ENCODE peak calls at places on chromosomes 12 and 14, in eight cellular contexts. B is right atrium auricular region, Q is HFF-Myc, N is fibroblast of lung, H is lung, V is adrenal gland, W is fibroblast of pulmonary artery, L is tibial artery. M is an unnamed sample.

GRCh38 chr14:24092110-24092959 is 1.8 kb upstream of the PCK2 start:
- DNase-seq in V (no peak), Q (no peak), N (no peak), B (no peak), H (no peak), W (no peak), L (no peak), M (no peak)

GRCh38 chr12:77225373-77225772 is 160.0 kb upstream of the E2F7 start:
- DNase-seq in N (no peak), L (no peak), B (no peak), W (no peak), H (no peak), Q (no peak), V (no peak), M (no peak)

GRCh38 chr14:34781242-34781641 is 66.8 kb upstream of the CFL2 start:
- DNase-seq in H (no peak), B (no peak), N (peak; percentile 70), W (peak; percentile 95), Q (peak; percentile 41), L (no peak), V (peak; percentile 25), M (peak; percentile 88)

GRCh38 chr12:92717202-92717601 is 14.4 kb downstream of the PLEKHG7 start:
- DNase-seq in V (peak; percentile 27), B (no peak), Q (peak; percentile 31), N (peak; percentile 85), W (peak; percentile 79), L (no peak), H (no peak), M (peak; percentile 77)

GRCh38 chr14:47675489-47676300 is at the start of gene MDGA2:
- DNase-seq in W (no peak), B (no peak), H (no peak), Q (no peak), V (no peak), L (no peak), N (no peak), M (peak; percentile 16)

GRCh38 chr12:11901687-11902524 is 168.8 kb upstream of the BCL2L14 start:
- DNase-seq in L (no peak), W (no peak), N (no peak), H (no peak), V (no peak), Q (no peak), B (no peak), M (no peak)

GRCh38 chr14:104424406-104425072 is 155.0 kb upstream of the C14orf180 start:
- DNase-seq in B (peak; percentile 53), V (no peak), H (no peak), Q (no peak), W (no peak), L (no peak), N (no peak), M (no peak)

GRCh38 chr14:105173901-105174894 is 5.6 kb upstream of the JAG2 start:
- DNase-seq in V (no peak), H (no peak), W (no peak), B (no peak), N (no peak), L (no peak), Q (no peak), M (no peak)

GRCh38 chr12:79415754-79416435 is 274.9 kb downstream of the PAWR start:
- DNase-seq in H (no peak), N (peak; percentile 42), W (peak; percentile 40), Q (no peak), B (no peak), L (no peak), V (no peak), M (peak; percentile 60)

GRCh38 chr14:68945585-68946289 is 33.4 kb downstream of the ACTN1 start:
- DNase-seq in V (no peak), N (no peak), H (no peak), W (no peak), Q (no peak), B (no peak), L (no peak), M (no peak)

GRCh38 chr14:49134940-49135339 is 451.2 kb downstream of the RPS29 start:
- DNase-seq in N (no peak), Q (no peak), H (no peak), W (no peak), V (no peak), L (no peak), B (no peak), M (no peak)

GRCh38 chr12:98698603-98699463 is 53.7 kb downstream of the APAF1 start:
- DNase-seq in B (peak; percentile 71), Q (peak; percentile 46), H (peak; percentile 44), V (peak; percentile 74), N (peak; percentile 71), W (peak; percentile 80), L (no peak), M (peak; percentile 63)

GRCh38 chr14:54737132-54737711 is 165.4 kb downstream of the GCH1 start:
- DNase-seq in H (no peak), N (peak; percentile 51), W (peak; percentile 60), Q (peak; percentile 37), B (no peak), V (peak; percentile 39), L (no peak), M (peak; percentile 74)

DNA sequence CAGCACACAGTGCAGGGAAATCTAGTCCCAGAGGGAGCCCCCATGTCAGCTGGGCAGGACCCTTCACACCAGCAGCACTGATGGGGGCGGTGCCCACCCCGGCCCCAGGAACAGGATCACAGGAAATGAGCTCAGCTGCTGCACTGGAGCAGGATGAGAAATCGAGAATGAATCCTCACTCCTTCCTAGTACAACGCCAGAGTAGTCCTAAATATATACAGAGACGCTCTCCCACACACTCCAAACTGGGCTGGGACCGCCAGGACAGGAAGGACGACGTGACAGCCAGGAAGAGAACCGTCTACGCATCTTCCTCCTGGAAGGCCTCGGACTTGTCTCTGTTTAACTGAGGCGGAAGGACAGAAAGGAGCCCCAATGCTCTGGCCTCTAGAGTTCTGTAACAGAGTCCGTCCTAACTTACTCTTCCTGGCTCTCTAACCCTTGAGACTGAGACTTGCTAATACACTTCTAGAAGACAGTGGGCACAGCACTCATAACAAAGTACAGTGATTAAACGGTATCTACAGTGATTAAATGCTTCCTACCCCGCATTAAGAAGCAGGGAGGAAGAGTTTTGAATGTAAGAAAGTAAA is 33.4 kb downstream of the CDC42BPB start:
- DNase-seq in N (peak; percentile 57), H (no peak), W (peak; percentile 84), V (no peak), Q (no peak), B (no peak), L (no peak), M (peak; percentile 60)
- H3K4me3 ChIP-seq in N (no peak overlapping the region), H (no peak overlapping the region), W (peak overlapping the region; percentile 48), V (no peak overlapping the region), Q (no peak overlapping the region), B (no peak overlapping the region), L (no peak overlapping the region), M (peak overlapping the region; percentile 43)

GRCh38 chr14:96091149-96091693 is 52.1 kb downstream of the C14orf132 start:
- DNase-seq in H (no peak), W (no peak), N (no peak), Q (no peak), V (no peak), L (peak; percentile 62), B (no peak), M (no peak)

GRCh38 chr14:96089401-96089800 is 50.2 kb downstream of the C14orf132 start:
- DNase-seq in H (no peak), L (peak; percentile 55), N (no peak), B (no peak), W (no peak), V (no peak), Q (no peak), M (no peak)

GRCh38 chr14:96091941-96092411 is 52.8 kb downstream of the C14orf132 start:
- DNase-seq in N (no peak), L (peak; percentile 59), B (no peak), H (no peak), W (peak; percentile 40), V (no peak), Q (no peak), M (no peak)

GRCh38 chr14:96088911-96089310 is 49.7 kb downstream of the C14orf132 start:
- DNase-seq in V (no peak), L (peak; percentile 29), Q (no peak), B (no peak), H (no peak), W (no peak), N (no peak), M (no peak)

DNA sequence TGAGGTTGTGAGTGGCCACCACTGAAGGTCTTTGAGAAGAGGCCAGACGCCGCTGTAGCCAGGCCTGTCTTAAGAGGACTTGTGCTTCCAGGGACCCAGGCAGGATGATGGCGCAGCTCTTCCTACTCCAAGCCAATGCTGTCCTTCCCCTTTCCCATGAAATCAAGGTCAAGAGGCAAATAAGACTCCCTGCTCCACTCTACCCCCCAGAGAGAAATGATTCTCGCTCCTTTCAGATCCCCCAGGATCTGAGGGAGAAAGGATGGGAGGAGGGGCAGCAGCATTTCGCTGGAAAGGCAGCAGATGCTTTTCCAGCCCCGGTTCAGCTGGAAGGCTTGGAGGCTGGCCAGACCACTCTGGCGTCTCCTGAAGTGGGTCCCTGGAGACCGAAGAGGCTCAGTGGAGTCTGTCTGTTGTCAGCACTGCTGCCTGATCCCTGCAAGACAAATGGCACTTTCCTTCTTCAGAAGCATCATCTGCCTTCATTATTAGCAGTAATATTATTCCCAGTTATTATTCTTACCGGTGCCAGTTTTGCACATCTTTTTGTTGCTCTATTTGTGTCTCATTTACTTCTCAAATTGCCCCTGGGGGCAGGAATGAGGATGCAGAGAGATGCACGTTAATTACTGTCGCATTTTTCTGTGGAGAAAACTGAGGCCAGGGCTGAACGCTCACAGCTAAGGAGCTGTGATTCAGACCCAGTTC is 51.4 kb downstream of the C14orf132 start:
- DNase-seq in B (no peak), H (no peak), N (peak; percentile 80), W (peak; percentile 57), Q (no peak), L (peak; percentile 72), V (peak; percentile 23), M (peak; percentile 53)
- TF ChIP-seq CTCF in B (no peak), H (no peak), N (peak; percentile 26), W (no peak), Q (no peak), L (no peak), V (peak; percentile 8), M (peak; percentile 33)

DNA sequence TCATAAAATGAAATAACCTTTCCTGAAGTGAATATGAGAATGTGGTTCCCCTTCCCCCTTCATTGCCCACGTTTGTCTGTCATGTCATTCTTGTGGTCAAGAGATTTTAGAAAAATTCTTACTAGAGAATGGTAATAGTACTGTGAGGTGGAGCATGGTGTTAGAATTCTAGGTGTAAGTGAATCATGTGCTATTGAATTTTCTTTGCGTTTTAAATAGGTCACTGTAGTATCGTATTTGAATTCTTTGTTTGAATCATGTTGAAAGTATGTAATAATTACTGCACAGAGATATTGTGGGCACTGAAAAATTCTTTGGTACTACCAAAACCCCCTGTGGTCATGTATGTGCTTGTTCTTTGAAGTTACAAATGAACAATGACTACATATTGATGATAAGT is 49.9 kb downstream of the FUT8 start:
- DNase-seq in V (no peak), B (no peak), W (peak; percentile 17), L (no peak), Q (peak; percentile 19), H (no peak), N (peak; percentile 11), M (peak; percentile 79)
- H3K4me3 ChIP-seq in V (no peak overlapping the region), B (no peak overlapping the region), W (no peak overlapping the region), L (no peak overlapping the region), Q (no peak overlapping the region), H (no peak overlapping the region), N (no peak overlapping the region), M (no peak overlapping the region)

DNA sequence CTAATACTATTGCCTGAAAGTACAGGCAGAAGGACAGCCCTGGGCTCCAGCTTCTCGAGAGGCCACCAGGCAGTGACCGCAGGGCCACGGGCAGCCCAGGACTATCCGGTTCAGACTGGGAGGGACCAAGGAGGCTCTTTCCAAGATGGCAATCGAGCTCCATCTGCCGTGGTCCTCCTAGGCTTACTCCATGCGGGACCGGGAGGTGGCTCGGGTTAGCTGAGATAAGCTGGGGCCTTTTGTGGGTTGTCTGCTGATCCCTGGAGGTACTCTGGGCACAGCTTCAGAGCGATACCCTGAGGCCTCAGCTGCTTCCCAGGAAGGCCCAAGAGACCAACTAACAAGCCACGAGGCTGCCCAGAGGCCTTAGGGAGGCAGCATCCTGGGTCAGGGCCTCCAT is 33.1 kb downstream of the SNRNP35 start:
- DNase-seq in H (no peak), Q (no peak), W (no peak), L (no peak), B (no peak), V (no peak), N (no peak), M (no peak)
- TF ChIP-seq CTCF in H (no peak), Q (no peak), W (no peak), L (no peak), B (no peak), V (no peak), N (no peak), M (no peak)

M was measured in choroid plexus epithelial cell.